ENCODE peak calls at places on chromosomes 11 and 22, in ten cellular contexts. G is AG04450; Z is adipocyte; K is right lobe of liver; U is left ventricle myocardium inferior; T is sigmoid colon; S is CD4-positive, CD25-positive, alpha-beta regulatory T cell; E is PC-3; N is naive thymus-derived CD4-positive, alpha-beta T cell; Y is HCT116. D is an unnamed sample.

GRCh38 chr11:15793032-15793996 is 563.0 kb downstream of the SOX6 start:
- DNase-seq in G (peak; percentile 54), Z (peak; percentile 29), K (no peak), U (no peak), T (no peak), S (no peak), E (peak; percentile 3), N (no peak), Y (no peak), D (no peak)

GRCh38 chr11:133118563-133119303 is 413.6 kb downstream of the OPCML start:
- DNase-seq in G (no peak), Z (no peak), K (no peak), U (peak; percentile 23), T (no peak), S (no peak), E (no peak), N (no peak), Y (no peak), D (no peak)

GRCh38 chr11:74634537-74634936 is 42.2 kb downstream of the POLD3 start:
- DNase-seq in G (no peak), Z (peak; percentile 27), K (no peak), U (no peak), T (no peak), S (no peak), E (peak; percentile 81), N (no peak), Y (peak; percentile 71), D (no peak)

GRCh38 chr11:121295246-121296007 is 2.9 kb downstream of the SC5D start:
- DNase-seq in G (no peak), Z (no peak), K (no peak), U (no peak), T (no peak), S (no peak), E (no peak), N (no peak), Y (no peak), D (no peak)

GRCh38 chr11:11584937-11585336 is 36.9 kb downstream of the GALNT18 start:
- DNase-seq in G (no peak), Z (no peak), K (no peak), U (no peak), T (no peak), S (no peak), E (peak; percentile 35), N (no peak), Y (no peak), D (no peak)

GRCh38 chr22:27246558-27246957 is 555.0 kb downstream of the MN1 start:
- DNase-seq in G (no peak), Z (no peak), K (no peak), U (no peak), T (no peak), S (no peak), E (no peak), N (no peak), Y (no peak), D (no peak)

GRCh38 chr11:113796663-113797259 is 17.2 kb downstream of the CLDN25 start:
- DNase-seq in G (no peak), Z (peak; percentile 68), K (no peak), U (no peak), T (no peak), S (peak; percentile 49), E (peak; percentile 74), N (no peak), Y (peak; percentile 12), D (no peak)

GRCh38 chr22:28243539-28243938 is 324.5 kb upstream of the PITPNB start:
- DNase-seq in G (no peak), Z (peak; percentile 24), K (no peak), U (no peak), T (no peak), S (no peak), E (no peak), N (no peak), Y (no peak), D (no peak)

GRCh38 chr22:39236321-39237275 is 8.2 kb downstream of the PDGFB start:
- DNase-seq in G (no peak), Z (no peak), K (no peak), U (peak; percentile 69), T (no peak), S (peak; percentile 42), E (no peak), N (peak; percentile 55), Y (no peak), D (no peak)

GRCh38 chr11:25242928-25243327 is 746.1 kb downstream of the LUZP2 start:
- DNase-seq in G (no peak), Z (no peak), K (no peak), U (no peak), T (no peak), S (no peak), E (no peak), N (no peak), Y (no peak), D (no peak)

GRCh38 chr22:47195156-47195675 is 432.8 kb downstream of the TBC1D22A start:
- DNase-seq in G (no peak), Z (no peak), K (no peak), U (no peak), T (peak; percentile 38), S (no peak), E (no peak), N (no peak), Y (no peak), D (no peak)
- H3K9me3 ChIP-seq in G (no peaks in the 10 kb centered on the region), Z (no peaks in the 10 kb centered on the region), K (no peaks in the 10 kb centered on the region), U (no peaks in the 10 kb centered on the region), T (no peaks in the 10 kb centered on the region), S (no peaks in the 10 kb centered on the region), E (no peaks in the 10 kb centered on the region), N (no peaks in the 10 kb centered on the region), Y (no peaks in the 10 kb centered on the region), D (no peaks in the 10 kb centered on the region)

GRCh38 chr11:41622707-41623359 is 163.4 kb upstream of the LRRC4C start:
- DNase-seq in G (no peak), Z (no peak), K (peak; percentile 44), U (no peak), T (no peak), S (no peak), E (no peak), N (no peak), Y (no peak), D (no peak)
- H3K9me3 ChIP-seq in G (peaks cover 22% of the 10 kb centered on the region), Z (no peaks in the 10 kb centered on the region), K (no peaks in the 10 kb centered on the region), U (peaks cover 12% of the 10 kb centered on the region), T (no peaks in the 10 kb centered on the region), S (peaks cover 3% of the 10 kb centered on the region), E (no peaks in the 10 kb centered on the region), N (no peaks in the 10 kb centered on the region), Y (peaks cover 3% of the 10 kb centered on the region), D (no peaks in the 10 kb centered on the region)

GRCh38 chr11:108206171-108206570 is 16.3 kb downstream of the NPAT start:
- DNase-seq in G (no peak), Z (no peak), K (no peak), U (no peak), T (no peak), S (no peak), E (no peak), N (no peak), Y (no peak), D (no peak)

GRCh38 chr11:108204918-108205499 is 17.4 kb downstream of the NPAT start:
- DNase-seq in G (no peak), Z (no peak), K (no peak), U (no peak), T (no peak), S (no peak), E (no peak), N (no peak), Y (no peak), D (no peak)

GRCh38 chr11:108207683-108208060 is 14.8 kb downstream of the NPAT start:
- DNase-seq in G (no peak), Z (no peak), K (no peak), U (no peak), T (no peak), S (no peak), E (no peak), N (no peak), Y (no peak), D (no peak)

GRCh38 chr11:108204376-108204775 is 18.1 kb downstream of the NPAT start:
- DNase-seq in G (no peak), Z (no peak), K (no peak), U (no peak), T (no peak), S (no peak), E (no peak), N (no peak), Y (no peak), D (no peak)

DNA sequence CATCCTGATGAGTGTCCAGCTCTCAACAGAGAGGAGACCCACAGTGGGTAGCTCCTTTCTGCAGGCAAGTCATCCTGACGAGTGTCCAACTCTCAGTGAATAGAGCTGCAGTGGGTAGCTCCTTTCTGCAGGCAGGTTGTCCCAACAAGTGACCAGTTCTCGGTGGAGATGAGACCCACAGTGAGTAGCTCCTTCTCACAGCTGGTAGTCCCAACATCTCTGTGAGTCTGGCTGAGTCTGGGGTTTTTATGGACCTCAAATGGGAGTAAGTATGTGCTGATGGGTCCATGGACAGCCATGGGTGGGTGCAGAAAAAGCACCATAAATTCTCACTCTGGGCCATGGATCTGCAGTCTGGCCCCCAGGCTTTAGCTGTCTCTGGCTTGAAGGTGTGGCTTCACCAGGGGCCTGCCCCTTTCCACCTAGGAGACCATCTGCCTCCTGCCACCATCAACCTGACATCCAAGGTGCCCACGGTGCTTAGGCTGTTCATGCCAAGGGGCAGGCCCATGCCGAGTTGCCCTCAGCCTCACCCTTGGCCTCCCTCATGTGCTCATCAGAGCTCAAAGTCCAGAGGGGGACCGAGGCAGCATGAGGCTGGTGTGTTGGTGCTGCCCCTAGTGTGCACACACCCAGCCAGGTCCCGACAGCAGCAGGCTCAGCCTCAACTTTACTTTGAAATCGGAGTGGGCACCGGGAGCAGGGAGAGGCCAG is 15.3 kb downstream of the NPAT start:
- DNase-seq in G (no peak), Z (no peak), K (no peak), U (no peak), T (no peak), S (no peak), E (no peak), N (no peak), Y (no peak), D (no peak)
- H3K9me3 ChIP-seq in G (peaks cover 29% of the 10 kb centered on the region), Z (no peaks in the 10 kb centered on the region), K (no peaks in the 10 kb centered on the region), U (peaks cover 14% of the 10 kb centered on the region), T (no peaks in the 10 kb centered on the region), S (no peaks in the 10 kb centered on the region), E (no peaks in the 10 kb centered on the region), N (peaks cover 14% of the 10 kb centered on the region), Y (peaks cover 5% of the 10 kb centered on the region), D (peaks cover 8% of the 10 kb centered on the region)

GRCh38 chr22:47282851-47283250 is 520.4 kb downstream of the TBC1D22A start:
- DNase-seq in G (no peak), Z (no peak), K (no peak), U (no peak), T (no peak), S (no peak), E (no peak), N (no peak), Y (no peak), D (no peak)

GRCh38 chr22:47283616-47284270 is 521.3 kb downstream of the TBC1D22A start:
- DNase-seq in G (no peak), Z (no peak), K (no peak), U (no peak), T (no peak), S (no peak), E (no peak), N (no peak), Y (no peak), D (no peak)

GRCh38 chr22:47279337-47279736 is 516.9 kb downstream of the TBC1D22A start:
- DNase-seq in G (no peak), Z (no peak), K (peak; percentile 29), U (no peak), T (no peak), S (no peak), E (no peak), N (no peak), Y (no peak), D (no peak)

GRCh38 chr22:47282366-47282765 is 519.9 kb downstream of the TBC1D22A start:
- DNase-seq in G (no peak), Z (no peak), K (peak; percentile 39), U (no peak), T (no peak), S (no peak), E (no peak), N (no peak), Y (no peak), D (no peak)

GRCh38 chr22:47281126-47282106 is 519.0 kb downstream of the TBC1D22A start:
- DNase-seq in G (no peak), Z (no peak), K (peak; percentile 35), U (no peak), T (no peak), S (no peak), E (peak; percentile 70), N (no peak), Y (no peak), D (no peak)
- H3K9me3 ChIP-seq in G (no peaks in the 10 kb centered on the region), Z (no peaks in the 10 kb centered on the region), K (no peaks in the 10 kb centered on the region), U (no peaks in the 10 kb centered on the region), T (no peaks in the 10 kb centered on the region), S (no peaks in the 10 kb centered on the region), E (no peaks in the 10 kb centered on the region), N (no peaks in the 10 kb centered on the region), Y (no peaks in the 10 kb centered on the region), D (no peaks in the 10 kb centered on the region)

D was measured in T-helper 17 cell.